ENCODE peak calls at places on chromosome 7, in four cellular contexts. L is lung; Y is WTC11; I is effector memory CD8-positive, alpha-beta T cell. V is an unnamed sample.

GRCh38 chr7:80210400-80210799 is 75.8 kb downstream of the GNAI1 start:
- DNase-seq in Y (no peak), L (no peak), I (no peak), V (no peak)

GRCh38 chr7:91293136-91293535 is 28.9 kb downstream of the FZD1 start:
- DNase-seq in L (no peak), I (no peak), Y (no peak), V (no peak)

GRCh38 chr7:27627146-27627545 is 35.5 kb downstream of the HIBADH start:
- DNase-seq in Y (no peak), L (no peak), I (no peak), V (no peak)

GRCh38 chr7:69598081-69598486 is at the start of gene AUTS2:
- DNase-seq in I (peak), L (peak), Y (peak), V (peak)

GRCh38 chr7:77328669-77329068 is 87.5 kb downstream of the GSAP start:
- DNase-seq in I (no peak), L (no peak), Y (no peak), V (no peak)

GRCh38 chr7:138459300-138460175 is 521 bp upstream of the TRIM24 start:
- DNase-seq in I (peak), L (peak), Y (peak), V (peak)

GRCh38 chr7:2299131-2299829 is 15.0 kb downstream of the SNX8 start:
- DNase-seq in Y (no peak), L (no peak), I (no peak), V (no peak)

GRCh38 chr7:45684910-45685618 is 110.9 kb downstream of the ADCY1 start:
- DNase-seq in I (no peak), L (peak), Y (peak), V (peak)

GRCh38 chr7:27179503-27180430 is 5.3 kb downstream of the HOXA11 start:
- DNase-seq in L (peak), I (peak), Y (peak), V (no peak)

V was measured in esophagus muscularis mucosa.